ENCODE peak calls at places on chromosomes 12 and 14, in eight cellular contexts. D is endothelial cell of umbilical vein, Z is cardiac muscle cell, L is coronary artery, T is cardiac fibroblast, G is PC-9, C is MM.1S, B is fibroblast of lung. V is an unnamed sample.

GRCh38 chr12:117053597-117054201 is 45.5 kb downstream of the TESC start:
- DNase-seq in D (no peak), Z (no peak), L (no peak), T (no peak), G (no peak), C (no peak), B (no peak), V (no peak)

GRCh38 chr12:3614806-3615466 is 123.9 kb downstream of the PRMT8 start:
- DNase-seq in D (no peak), Z (no peak), L (no peak), T (no peak), G (no peak), C (no peak), B (no peak), V (no peak)

GRCh38 chr12:97936165-97936564 is 473.6 kb downstream of the RMST start:
- DNase-seq in D (no peak), Z (no peak), L (no peak), T (no peak), G (no peak), C (no peak), B (no peak), V (no peak)

GRCh38 chr12:102344691-102345090 is 135.7 kb downstream of the IGF1 start:
- DNase-seq in D (no peak), Z (no peak), L (no peak), T (no peak), G (no peak), C (no peak), B (no peak), V (no peak)

GRCh38 chr12:4438834-4439596 is 6.6 kb downstream of the FGF6 start:
- DNase-seq in D (no peak), Z (no peak), L (peak; percentile 8), T (no peak), G (no peak), C (no peak), B (no peak), V (no peak)

GRCh38 chr14:101635238-101636080 is 74.2 kb downstream of the DIO3 start:
- DNase-seq in D (no peak), Z (no peak), L (no peak), T (no peak), G (no peak), C (no peak), B (no peak), V (no peak)

GRCh38 chr12:6607751-6608591 is 792 bp upstream of the CHD4 start:
- DNase-seq in D (peak; percentile 42), Z (peak; percentile 60), L (no peak), T (peak; percentile 53), G (peak; percentile 75), C (peak; percentile 57), B (peak; percentile 51), V (peak; percentile 50)

GRCh38 chr14:104403421-104404220 is 175.9 kb upstream of the C14orf180 start:
- DNase-seq in D (no peak), Z (no peak), L (no peak), T (no peak), G (no peak), C (no peak), B (no peak), V (no peak)

GRCh38 chr12:114400395-114400794 is 5.5 kb downstream of the TBX5 start:
- DNase-seq in D (no peak), Z (no peak), L (no peak), T (no peak), G (no peak), C (no peak), B (no peak), V (no peak)

GRCh38 chr14:101222362-101223090 is 319.0 kb upstream of the RTL1 start:
- DNase-seq in D (no peak), Z (no peak), L (peak; percentile 33), T (no peak), G (no peak), C (no peak), B (no peak), V (no peak)

GRCh38 chr14:57769863-57770523 is 95.9 kb downstream of the SLC35F4 start:
- DNase-seq in D (no peak), Z (no peak), L (no peak), T (no peak), G (no peak), C (peak; percentile 14), B (no peak), V (no peak)
- H3K4me3 ChIP-seq in D (no peak overlapping the region), Z (no peak overlapping the region), L (no peak overlapping the region), T (no peak overlapping the region), G (no peak overlapping the region), C (peak overlapping the region; percentile 27), B (no peak overlapping the region), V (no peak overlapping the region)

GRCh38 chr12:12646483-12647072 is 34.9 kb downstream of the CREBL2 start:
- DNase-seq in D (no peak), Z (no peak), L (no peak), T (no peak), G (no peak), C (peak; percentile 30), B (no peak), V (no peak)

GRCh38 chr12:12648284-12648683 is 36.6 kb downstream of the CREBL2 start:
- DNase-seq in D (no peak), Z (no peak), L (no peak), T (no peak), G (no peak), C (no peak), B (no peak), V (no peak)

GRCh38 chr12:12648951-12649650 is 37.4 kb downstream of the CREBL2 start:
- DNase-seq in D (no peak), Z (no peak), L (no peak), T (no peak), G (no peak), C (no peak), B (no peak), V (no peak)

GRCh38 chr12:12642916-12643315 is 31.2 kb downstream of the CREBL2 start:
- DNase-seq in D (no peak), Z (no peak), L (no peak), T (no peak), G (no peak), C (no peak), B (no peak), V (no peak)

GRCh38 chr12:12645485-12645884 is 33.8 kb downstream of the CREBL2 start:
- DNase-seq in D (peak; percentile 6), Z (peak; percentile 36), L (no peak), T (peak; percentile 35), G (no peak), C (peak; percentile 64), B (peak; percentile 33), V (no peak)
- TF ChIP-seq CTCF in D (peak; percentile 32), Z (peak; percentile 55), L (no peak), T (peak; percentile 52), G (peak; percentile 54), C (peak; percentile 69), B (peak; percentile 50), V (peak; percentile 16)

DNA sequence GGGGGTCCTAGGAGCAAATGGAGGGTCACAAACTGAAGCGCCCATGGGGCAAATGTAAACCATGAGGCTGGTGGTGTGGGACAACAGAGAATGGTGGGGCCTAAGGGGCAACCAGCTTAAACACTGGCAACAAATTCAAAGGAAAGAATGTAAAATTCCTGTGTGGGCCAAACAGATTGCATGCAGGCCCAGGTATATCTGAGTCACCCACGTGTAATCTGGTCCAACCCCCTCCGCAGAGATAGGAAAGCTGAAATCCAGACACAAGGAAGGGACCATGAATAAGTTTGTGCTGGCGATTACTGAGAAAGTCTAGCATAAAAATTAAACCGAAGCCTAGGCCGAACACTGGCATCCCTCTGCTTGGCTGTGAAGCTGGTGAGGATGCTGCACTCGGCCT is 71.6 kb downstream of the ITPK1 start:
- DNase-seq in D (no peak), Z (no peak), L (no peak), T (no peak), G (peak; percentile 86), C (no peak), B (no peak), V (no peak)
- H3K4me3 ChIP-seq in D (no peak overlapping the region), Z (no peak overlapping the region), L (no peak overlapping the region), T (no peak overlapping the region), G (peak overlapping the region; percentile 38), C (no peak overlapping the region), B (no peak overlapping the region), V (no peak overlapping the region)

DNA sequence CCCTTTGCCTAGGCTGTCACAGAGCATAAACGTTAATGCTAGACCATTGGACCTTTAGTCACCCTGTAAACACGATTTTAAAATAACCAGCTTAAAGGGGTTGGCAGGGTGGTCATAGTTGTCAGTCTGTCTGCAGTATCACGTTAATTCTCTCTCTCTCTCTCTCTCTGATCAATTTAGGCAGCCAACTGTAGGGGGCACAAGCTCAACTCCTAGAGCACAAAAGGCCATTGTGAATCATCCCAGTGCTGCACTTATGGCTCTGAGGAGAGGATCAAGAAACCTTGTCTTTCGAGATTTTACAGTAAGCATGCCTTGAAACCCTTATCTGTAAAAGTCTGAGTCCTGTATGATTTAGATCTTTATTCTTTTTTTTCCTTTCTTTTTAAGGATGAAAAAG is 97.1 kb downstream of the SCAF11 start:
- DNase-seq in D (no peak), Z (no peak), L (no peak), T (no peak), G (no peak), C (no peak), B (peak; percentile 13), V (no peak)
- TF ChIP-seq CTCF in D (peak; percentile 10), Z (peak; percentile 34), L (no peak), T (peak; percentile 24), G (no peak), C (peak; percentile 8), B (peak; percentile 21), V (peak; percentile 20)

V was measured in LNCaP clone FGC.